ENCODE peak calls at places on chromosomes 4 and X, in seven cellular contexts. C is adipocyte, H is ovary, B is neuronal stem cell, J is pancreas, L is lower lobe of right lung, Y is cardiac muscle cell. D is an unnamed sample.

GRCh38 chr4:160233141-160233540 is 1130.3 kb downstream of the RAPGEF2 start:
- DNase-seq in C (no peak), H (no peak), B (no peak), J (no peak), L (no peak), Y (no peak), D (no peak)

GRCh38 chr4:182277402-182277801 is 34.2 kb downstream of the TENM3 start:
- DNase-seq in C (peak; percentile 20), H (no peak), B (no peak), J (no peak), L (no peak), Y (no peak), D (no peak)

GRCh38 chr4:40486534-40486933 is 143.1 kb downstream of the RBM47 start:
- DNase-seq in C (peak; percentile 51), H (no peak), B (no peak), J (no peak), L (no peak), Y (no peak), D (no peak)

GRCh38 chr4:182288534-182288933 is 45.3 kb downstream of the TENM3 start:
- DNase-seq in C (no peak), H (no peak), B (no peak), J (no peak), L (no peak), Y (no peak), D (no peak)

GRCh38 chrX:77779695-77780094 is 6.3 kb downstream of the ATRX start:
- DNase-seq in C (no peak), H (no peak), B (no peak), J (no peak), L (no peak), Y (no peak), D (no peak)

GRCh38 chr4:4782969-4783368 is 76.5 kb upstream of the MSX1 start:
- DNase-seq in C (peak; percentile 35), H (no peak), B (no peak), J (no peak), L (no peak), Y (no peak), D (peak; percentile 16)

GRCh38 chr4:165723051-165723805 is 149.8 kb upstream of the TLL1 start:
- DNase-seq in C (no peak), H (no peak), B (no peak), J (no peak), L (no peak), Y (no peak), D (no peak)

GRCh38 chr4:7719354-7720174 is 220.1 kb downstream of the AFAP1 start:
- DNase-seq in C (peak; percentile 76), H (peak; percentile 83), B (peak; percentile 73), J (peak; percentile 57), L (peak; percentile 62), Y (peak; percentile 81), D (peak; percentile 75)

GRCh38 chrX:114800719-114801118 is 216.7 kb downstream of the IL13RA2 start:
- DNase-seq in C (peak; percentile 58), H (no peak), B (no peak), J (no peak), L (no peak), Y (no peak), D (no peak)

GRCh38 chrX:28591542-28591941 is 4.3 kb downstream of the IL1RAPL1 start:
- DNase-seq in C (no peak), H (no peak), B (no peak), J (no peak), L (no peak), Y (no peak), D (no peak)

GRCh38 chr4:113764720-113765264 is 3.3 kb upstream of the CAMK2D start:
- DNase-seq in C (no peak), H (no peak), B (no peak), J (no peak), L (no peak), Y (no peak), D (no peak)

GRCh38 chrX:107537815-107538214 is 88.4 kb downstream of the FRMPD3 start:
- DNase-seq in C (peak; percentile 58), H (no peak), B (peak; percentile 9), J (peak; percentile 17), L (no peak), Y (peak; percentile 67), D (no peak)

DNA sequence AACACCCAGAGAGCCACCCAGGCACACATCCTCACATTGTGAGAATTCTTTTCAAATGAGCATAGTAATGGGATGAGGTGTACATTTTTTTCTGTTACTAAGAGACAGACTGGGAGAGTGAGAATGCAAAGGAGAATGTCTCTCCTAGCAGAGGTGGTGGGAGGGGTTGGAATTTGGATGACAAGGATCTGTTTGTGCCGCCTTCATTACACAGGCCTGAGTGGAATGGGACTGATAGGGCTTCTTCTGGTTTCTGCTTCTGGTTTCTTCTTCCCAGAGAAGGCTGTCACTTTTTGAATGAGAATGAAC is 55.3 kb downstream of the C4orf51 start:
- DNase-seq in C (peak; percentile 86), H (no peak), B (no peak), J (no peak), L (no peak), Y (peak; percentile 3), D (no peak)
- H3K4me3 ChIP-seq in C (peak overlapping the region; percentile 70), H (no peak overlapping the region), B (no peak overlapping the region), J (no peak overlapping the region), L (no peak overlapping the region), Y (no peak overlapping the region), D (no peak overlapping the region)

DNA sequence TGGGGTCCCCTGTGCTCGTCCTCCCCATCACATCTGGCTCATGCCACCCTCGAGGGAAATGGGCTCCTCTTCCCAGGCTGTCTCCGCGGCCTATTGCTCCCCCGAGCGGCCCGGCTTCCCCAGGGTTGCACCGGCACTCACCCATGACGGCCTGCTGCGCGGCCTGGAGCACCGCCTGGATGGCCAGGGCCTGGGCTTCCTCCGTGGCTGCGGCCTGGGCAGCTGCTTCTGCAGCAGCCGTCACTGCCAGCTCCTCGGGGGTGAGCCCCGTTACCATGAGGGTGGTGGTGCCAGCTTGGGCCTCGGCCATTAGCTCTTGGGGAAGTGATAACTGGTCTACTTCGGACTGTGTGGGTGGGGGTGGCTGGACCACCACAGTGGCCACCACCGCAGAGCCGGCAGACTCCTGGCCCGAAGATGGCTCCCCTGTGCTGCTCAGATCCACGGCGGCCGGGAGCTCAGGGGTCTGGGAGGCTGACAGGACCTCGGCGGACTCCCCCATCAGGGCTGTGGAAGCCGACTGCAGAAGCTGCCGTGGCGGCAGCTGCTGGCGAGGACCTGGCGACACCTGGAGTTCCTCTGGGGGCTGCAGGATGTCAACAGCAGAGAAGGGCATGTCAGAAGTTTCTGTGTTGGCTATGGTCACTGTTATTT is 8.1 kb upstream of the RENBP start:
- DNase-seq in C (no peak), H (no peak), B (no peak), J (no peak), L (no peak), Y (no peak), D (no peak)
- H3K36me3 ChIP-seq in C (peaks cover 94% of the 10 kb centered on the region), H (no peaks in the 10 kb centered on the region), B (peaks cover 98% of the 10 kb centered on the region), J (no peaks in the 10 kb centered on the region), L (peaks cover 87% of the 10 kb centered on the region), Y (peaks cover 3% of the 10 kb centered on the region), D (no peaks in the 10 kb centered on the region)

GRCh38 chr4:86970447-86971354 is 35.9 kb downstream of the AFF1 start:
- DNase-seq in C (no peak), H (no peak), B (no peak), J (no peak), L (no peak), Y (peak; percentile 58), D (no peak)
- H3K4me3 ChIP-seq in C (no peak overlapping the region), H (no peak overlapping the region), B (no peak overlapping the region), J (no peak overlapping the region), L (no peak overlapping the region), Y (no peak overlapping the region), D (no peak overlapping the region)

GRCh38 chrX:127306262-127306661 is 486.7 kb downstream of the PRR32 start:
- DNase-seq in C (no peak), H (no peak), B (no peak), J (no peak), L (no peak), Y (no peak), D (no peak)

GRCh38 chrX:127305013-127305412 is 485.5 kb downstream of the PRR32 start:
- DNase-seq in C (no peak), H (no peak), B (no peak), J (no peak), L (no peak), Y (no peak), D (no peak)

GRCh38 chrX:127302841-127303240 is 483.3 kb downstream of the PRR32 start:
- DNase-seq in C (no peak), H (no peak), B (no peak), J (no peak), L (no peak), Y (no peak), D (no peak)

DNA sequence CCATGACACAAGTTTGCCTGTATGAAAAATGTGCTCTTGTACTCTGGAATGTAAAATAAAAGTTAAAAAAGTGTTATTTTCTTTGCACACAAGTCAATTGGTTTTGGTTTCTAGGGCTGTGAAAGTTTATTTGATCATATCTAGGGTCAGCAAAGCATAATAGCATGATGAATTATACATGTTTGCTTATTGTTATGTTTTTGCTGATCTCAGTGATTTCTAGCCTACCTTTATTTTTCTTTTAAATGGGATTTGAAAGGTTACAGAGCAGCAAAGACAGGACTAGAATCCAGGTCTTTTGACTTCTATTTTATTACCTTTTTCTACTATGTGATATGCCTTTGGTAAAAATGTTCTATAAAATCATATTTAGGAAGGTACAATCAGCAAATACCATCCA is 481.0 kb downstream of the PRR32 start:
- DNase-seq in C (no peak), H (no peak), B (no peak), J (no peak), L (no peak), Y (no peak), D (no peak)
- H3K36me3 ChIP-seq in C (no peaks in the 10 kb centered on the region), H (no peaks in the 10 kb centered on the region), B (no peaks in the 10 kb centered on the region), J (no peaks in the 10 kb centered on the region), L (no peaks in the 10 kb centered on the region), Y (no peaks in the 10 kb centered on the region), D (no peaks in the 10 kb centered on the region)

GRCh38 chr4:118969359-118969758 is 80.7 kb downstream of the SYNPO2 start:
- DNase-seq in C (peak; percentile 86), H (peak; percentile 67), B (no peak), J (peak; percentile 36), L (no peak), Y (peak; percentile 67), D (peak; percentile 77)
- H3K4me3 ChIP-seq in C (peak overlapping the region; percentile 57), H (no peak overlapping the region), B (no peak overlapping the region), J (no peak overlapping the region), L (no peak overlapping the region), Y (no peak overlapping the region), D (no peak overlapping the region)

DNA sequence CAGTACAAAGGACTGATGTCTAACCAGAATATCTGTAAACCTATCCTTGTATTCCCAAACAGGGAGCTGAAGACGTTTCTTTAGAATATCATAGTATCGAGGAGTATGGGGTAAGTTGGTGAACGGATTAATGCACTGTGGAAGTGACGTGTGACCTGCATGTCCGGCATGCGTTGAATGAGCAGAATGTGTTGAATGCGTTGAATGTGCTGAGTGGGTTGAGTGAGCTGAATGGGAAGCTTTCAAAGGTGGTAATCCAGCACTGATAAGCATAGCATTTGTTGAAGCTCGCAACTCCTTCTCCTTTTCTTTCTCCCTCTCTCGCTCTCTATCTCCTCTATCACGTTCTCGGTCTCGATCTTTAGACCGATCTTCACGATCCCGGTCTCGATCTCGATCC is 8.1 kb downstream of the DHX15 start:
- DNase-seq in C (no peak), H (no peak), B (no peak), J (no peak), L (no peak), Y (no peak), D (no peak)
- H3K36me3 ChIP-seq in C (peaks cover 54% of the 10 kb centered on the region), H (no peaks in the 10 kb centered on the region), B (peaks cover 100% of the 10 kb centered on the region), J (no peaks in the 10 kb centered on the region), L (peaks cover 68% of the 10 kb centered on the region), Y (peaks cover 33% of the 10 kb centered on the region), D (no peaks in the 10 kb centered on the region)

GRCh38 chr4:173014113-173014558 is 154.5 kb upstream of the GALNT7 start:
- DNase-seq in C (peak; percentile 58), H (no peak), B (peak; percentile 54), J (no peak), L (no peak), Y (peak; percentile 37), D (peak; percentile 69)
- H3K4me3 ChIP-seq in C (no peak overlapping the region), H (no peak overlapping the region), B (no peak overlapping the region), J (no peak overlapping the region), L (no peak overlapping the region), Y (no peak overlapping the region), D (no peak overlapping the region)

GRCh38 chrX:48981178-48981577 is 9.5 kb upstream of the KCND1 start:
- DNase-seq in C (no peak), H (no peak), B (no peak), J (no peak), L (no peak), Y (no peak), D (peak; percentile 47)
- H3K36me3 ChIP-seq in C (peaks cover 49% of the 10 kb centered on the region), H (no peaks in the 10 kb centered on the region), B (peaks cover 69% of the 10 kb centered on the region), J (no peaks in the 10 kb centered on the region), L (peaks cover 76% of the 10 kb centered on the region), Y (peaks cover 13% of the 10 kb centered on the region), D (peaks cover 7% of the 10 kb centered on the region)